ENCODE peak calls at places on chromosome 11, in ten cellular contexts. One of them, this sample, is unnamed.

GRCh38 chr11:61966673-61967176 is 709 bp downstream of the FTH1 start:
- DNase-seq in astrocyte: no peak
- DNase-seq in BE2C: no peak
- DNase-seq in mucosa of descending colon: peak; percentile 60
- DNase-seq in GM23338: peak; percentile 30
- DNase-seq in HL-60: no peak
- DNase-seq in fibroblast of the aortic adventitia: peak; percentile 55
- DNase-seq in uterus: no peak
- DNase-seq in fibroblast of pulmonary artery: peak; percentile 52
- DNase-seq in A549: peak; percentile 51
- DNase-seq in this sample: peak; percentile 36

GRCh38 chr11:82776377-82776776 is 42.7 kb upstream of the FAM181B start:
- DNase-seq in astrocyte: peak; percentile 6
- DNase-seq in BE2C: no peak
- DNase-seq in mucosa of descending colon: no peak
- DNase-seq in GM23338: no peak
- DNase-seq in HL-60: no peak
- DNase-seq in fibroblast of the aortic adventitia: no peak
- DNase-seq in uterus: no peak
- DNase-seq in fibroblast of pulmonary artery: no peak
- DNase-seq in A549: no peak
- DNase-seq in this sample: no peak

GRCh38 chr11:73578786-73579185 is 19.1 kb downstream of the FAM168A start:
- DNase-seq in astrocyte: no peak
- DNase-seq in BE2C: no peak
- DNase-seq in mucosa of descending colon: no peak
- DNase-seq in GM23338: no peak
- DNase-seq in HL-60: peak; percentile 13
- DNase-seq in fibroblast of the aortic adventitia: no peak
- DNase-seq in uterus: no peak
- DNase-seq in fibroblast of pulmonary artery: no peak
- DNase-seq in A549: no peak
- DNase-seq in this sample: peak; percentile 10

GRCh38 chr11:120511116-120511803 is at the start of gene GRIK4:
- DNase-seq in astrocyte: peak; percentile 16
- DNase-seq in BE2C: peak; percentile 92
- DNase-seq in mucosa of descending colon: peak; percentile 83
- DNase-seq in GM23338: peak; percentile 93
- DNase-seq in HL-60: peak; percentile 70
- DNase-seq in fibroblast of the aortic adventitia: peak; percentile 64
- DNase-seq in uterus: peak; percentile 81
- DNase-seq in fibroblast of pulmonary artery: peak; percentile 72
- DNase-seq in A549: peak; percentile 61
- DNase-seq in this sample: peak; percentile 72

GRCh38 chr11:35362571-35362980 is 56.8 kb downstream of the SLC1A2 start:
- DNase-seq in astrocyte: no peak
- DNase-seq in BE2C: no peak
- DNase-seq in mucosa of descending colon: no peak
- DNase-seq in GM23338: peak; percentile 32
- DNase-seq in HL-60: no peak
- DNase-seq in fibroblast of the aortic adventitia: peak; percentile 44
- DNase-seq in uterus: no peak
- DNase-seq in fibroblast of pulmonary artery: no peak
- DNase-seq in A549: no peak
- DNase-seq in this sample: peak; percentile 48

GRCh38 chr11:27471588-27472397 is 797 bp downstream of the LGR4 start:
- DNase-seq in astrocyte: no peak
- DNase-seq in BE2C: peak; percentile 37
- DNase-seq in mucosa of descending colon: peak; percentile 68
- DNase-seq in GM23338: peak; percentile 58
- DNase-seq in HL-60: peak; percentile 35
- DNase-seq in fibroblast of the aortic adventitia: no peak
- DNase-seq in uterus: peak; percentile 28
- DNase-seq in fibroblast of pulmonary artery: peak; percentile 19
- DNase-seq in A549: peak; percentile 38
- DNase-seq in this sample: no peak

GRCh38 chr11:9862981-9863380 is 199.1 kb downstream of the SWAP70 start:
- DNase-seq in astrocyte: no peak
- DNase-seq in BE2C: no peak
- DNase-seq in mucosa of descending colon: no peak
- DNase-seq in GM23338: peak; percentile 53
- DNase-seq in HL-60: peak; percentile 6
- DNase-seq in fibroblast of the aortic adventitia: peak; percentile 49
- DNase-seq in uterus: no peak
- DNase-seq in fibroblast of pulmonary artery: peak; percentile 79
- DNase-seq in A549: peak; percentile 35
- DNase-seq in this sample: peak; percentile 49

GRCh38 chr11:67538823-67539505 is 15.7 kb upstream of the CABP2 start:
- DNase-seq in astrocyte: no peak
- DNase-seq in BE2C: no peak
- DNase-seq in mucosa of descending colon: no peak
- DNase-seq in GM23338: no peak
- DNase-seq in HL-60: no peak
- DNase-seq in fibroblast of the aortic adventitia: no peak
- DNase-seq in uterus: no peak
- DNase-seq in fibroblast of pulmonary artery: no peak
- DNase-seq in A549: no peak
- DNase-seq in this sample: no peak

GRCh38 chr11:112655386-112655785 is 305.8 kb upstream of the NCAM1 start:
- DNase-seq in astrocyte: peak; percentile 86
- DNase-seq in BE2C: peak; percentile 29
- DNase-seq in mucosa of descending colon: peak; percentile 67
- DNase-seq in GM23338: no peak
- DNase-seq in HL-60: no peak
- DNase-seq in fibroblast of the aortic adventitia: peak; percentile 97
- DNase-seq in uterus: peak; percentile 95
- DNase-seq in fibroblast of pulmonary artery: peak; percentile 81
- DNase-seq in A549: no peak
- DNase-seq in this sample: peak; percentile 28

GRCh38 chr11:117874910-117875396 is 1.5 kb downstream of the FXYD6 start:
- DNase-seq in astrocyte: no peak
- DNase-seq in BE2C: no peak
- DNase-seq in mucosa of descending colon: no peak
- DNase-seq in GM23338: no peak
- DNase-seq in HL-60: no peak
- DNase-seq in fibroblast of the aortic adventitia: no peak
- DNase-seq in uterus: no peak
- DNase-seq in fibroblast of pulmonary artery: no peak
- DNase-seq in A549: no peak
- DNase-seq in this sample: no peak

DNA sequence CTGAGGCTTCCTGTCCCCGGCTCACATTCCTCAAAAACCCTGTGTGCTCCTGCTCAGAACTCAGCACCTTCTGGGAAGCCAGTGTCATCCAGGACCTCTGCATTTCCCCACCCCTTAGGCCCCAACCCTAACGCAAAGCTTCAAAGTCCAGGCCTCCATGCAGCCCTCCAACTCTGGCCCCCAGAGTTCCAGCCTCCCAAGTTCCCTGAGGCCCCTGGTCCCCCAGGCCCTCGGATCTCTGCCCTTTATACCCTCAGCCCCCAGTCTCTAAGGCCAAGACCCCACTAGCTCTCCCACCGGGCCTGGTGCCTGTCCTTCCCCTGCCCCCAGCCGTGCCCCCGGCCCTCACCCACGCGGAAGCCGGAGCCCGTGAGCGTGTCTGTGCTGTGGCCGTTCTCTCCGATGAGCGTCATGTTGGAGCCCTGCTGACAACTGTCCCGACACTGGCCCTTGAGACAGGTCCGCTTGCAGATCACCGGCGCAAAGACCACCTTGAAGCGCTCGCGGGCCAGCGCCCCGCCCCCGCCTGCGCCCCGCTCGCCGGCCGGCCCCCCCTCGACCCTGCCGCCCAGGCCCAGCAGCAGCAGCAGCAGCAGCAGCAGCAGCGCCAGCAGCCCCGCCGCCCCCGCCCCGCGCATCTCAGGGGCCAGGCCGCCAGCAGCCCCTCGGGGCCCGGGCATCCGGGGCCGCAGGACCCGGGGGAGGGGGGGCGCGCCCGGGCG is 718 bp downstream of the LTBP3 start:
- DNase-seq in astrocyte: no peak
- DNase-seq in BE2C: no peak
- DNase-seq in mucosa of descending colon: no peak
- DNase-seq in GM23338: no peak
- DNase-seq in HL-60: no peak
- DNase-seq in fibroblast of the aortic adventitia: peak; percentile 35
- DNase-seq in uterus: peak; percentile 40
- DNase-seq in fibroblast of pulmonary artery: peak; percentile 32
- DNase-seq in A549: peak; percentile 48
- DNase-seq in this sample: peak; percentile 32
- H3K4me3 ChIP-seq in astrocyte: peak overlapping the region; percentile 58
- H3K4me3 ChIP-seq in BE2C: peak overlapping the region; percentile 52
- H3K4me3 ChIP-seq in mucosa of descending colon: peak overlapping the region; percentile 17
- H3K4me3 ChIP-seq in GM23338: peak overlapping the region; percentile 72
- H3K4me3 ChIP-seq in HL-60: no peak overlapping the region
- H3K4me3 ChIP-seq in fibroblast of the aortic adventitia: peak overlapping the region; percentile 74
- H3K4me3 ChIP-seq in uterus: peak overlapping the region; percentile 61
- H3K4me3 ChIP-seq in fibroblast of pulmonary artery: peak overlapping the region; percentile 60
- H3K4me3 ChIP-seq in A549: peak overlapping the region; percentile 62
- H3K4me3 ChIP-seq in this sample: peak overlapping the region; percentile 66

GRCh38 chr11:72354356-72355115 is 79.8 kb downstream of the CLPB start:
- DNase-seq in astrocyte: peak; percentile 29
- DNase-seq in BE2C: peak; percentile 78
- DNase-seq in mucosa of descending colon: no peak
- DNase-seq in GM23338: peak; percentile 15
- DNase-seq in HL-60: no peak
- DNase-seq in fibroblast of the aortic adventitia: no peak
- DNase-seq in uterus: no peak
- DNase-seq in fibroblast of pulmonary artery: peak; percentile 16
- DNase-seq in A549: peak; percentile 18
- DNase-seq in this sample: no peak

GRCh38 chr11:72350752-72351151 is 83.6 kb downstream of the CLPB start:
- DNase-seq in astrocyte: no peak
- DNase-seq in BE2C: no peak
- DNase-seq in mucosa of descending colon: no peak
- DNase-seq in GM23338: no peak
- DNase-seq in HL-60: no peak
- DNase-seq in fibroblast of the aortic adventitia: peak; percentile 12
- DNase-seq in uterus: no peak
- DNase-seq in fibroblast of pulmonary artery: peak; percentile 21
- DNase-seq in A549: no peak
- DNase-seq in this sample: peak; percentile 36

GRCh38 chr11:72352859-72353551 is 81.3 kb downstream of the CLPB start:
- DNase-seq in astrocyte: peak; percentile 54
- DNase-seq in BE2C: peak; percentile 91
- DNase-seq in mucosa of descending colon: no peak
- DNase-seq in GM23338: peak; percentile 61
- DNase-seq in HL-60: no peak
- DNase-seq in fibroblast of the aortic adventitia: peak; percentile 52
- DNase-seq in uterus: peak; percentile 59
- DNase-seq in fibroblast of pulmonary artery: peak; percentile 66
- DNase-seq in A549: peak; percentile 10
- DNase-seq in this sample: peak; percentile 72

GRCh38 chr11:72349616-72350218 is 84.6 kb downstream of the CLPB start:
- DNase-seq in astrocyte: no peak
- DNase-seq in BE2C: peak; percentile 98
- DNase-seq in mucosa of descending colon: no peak
- DNase-seq in GM23338: no peak
- DNase-seq in HL-60: no peak
- DNase-seq in fibroblast of the aortic adventitia: peak; percentile 19
- DNase-seq in uterus: no peak
- DNase-seq in fibroblast of pulmonary artery: peak; percentile 14
- DNase-seq in A549: no peak
- DNase-seq in this sample: no peak

GRCh38 chr11:72353861-72354260 is 80.5 kb downstream of the CLPB start:
- DNase-seq in astrocyte: no peak
- DNase-seq in BE2C: peak; percentile 62
- DNase-seq in mucosa of descending colon: no peak
- DNase-seq in GM23338: peak; percentile 62
- DNase-seq in HL-60: no peak
- DNase-seq in fibroblast of the aortic adventitia: no peak
- DNase-seq in uterus: no peak
- DNase-seq in fibroblast of pulmonary artery: peak; percentile 28
- DNase-seq in A549: peak; percentile 31
- DNase-seq in this sample: peak; percentile 32
- TF ChIP-seq CTCF in astrocyte: peak; percentile 5
- TF ChIP-seq CTCF in BE2C: peak; percentile 40
- TF ChIP-seq CTCF in mucosa of descending colon: no peak
- TF ChIP-seq CTCF in GM23338: peak; percentile 52
- TF ChIP-seq CTCF in HL-60: no peak
- TF ChIP-seq CTCF in fibroblast of the aortic adventitia: no peak
- TF ChIP-seq CTCF in uterus: no peak
- TF ChIP-seq CTCF in fibroblast of pulmonary artery: peak; percentile 32
- TF ChIP-seq CTCF in A549: peak; percentile 33
- TF ChIP-seq CTCF in this sample: peak; percentile 31

GRCh38 chr11:2694995-2695939 is 4.5 kb downstream of the KCNQ1OT1 start:
- DNase-seq in astrocyte: no peak
- DNase-seq in BE2C: no peak
- DNase-seq in mucosa of descending colon: no peak
- DNase-seq in GM23338: no peak
- DNase-seq in HL-60: no peak
- DNase-seq in fibroblast of the aortic adventitia: no peak
- DNase-seq in uterus: peak; percentile 2
- DNase-seq in fibroblast of pulmonary artery: no peak
- DNase-seq in A549: no peak
- DNase-seq in this sample: no peak

GRCh38 chr11:2693851-2694261 is 5.9 kb downstream of the KCNQ1OT1 start:
- DNase-seq in astrocyte: no peak
- DNase-seq in BE2C: no peak
- DNase-seq in mucosa of descending colon: no peak
- DNase-seq in GM23338: peak; percentile 56
- DNase-seq in HL-60: no peak
- DNase-seq in fibroblast of the aortic adventitia: no peak
- DNase-seq in uterus: peak; percentile 7
- DNase-seq in fibroblast of pulmonary artery: no peak
- DNase-seq in A549: peak; percentile 10
- DNase-seq in this sample: no peak

GRCh38 chr11:2691991-2692841 is 7.6 kb downstream of the KCNQ1OT1 start:
- DNase-seq in astrocyte: no peak
- DNase-seq in BE2C: no peak
- DNase-seq in mucosa of descending colon: no peak
- DNase-seq in GM23338: peak; percentile 67
- DNase-seq in HL-60: no peak
- DNase-seq in fibroblast of the aortic adventitia: no peak
- DNase-seq in uterus: peak; percentile 20
- DNase-seq in fibroblast of pulmonary artery: no peak
- DNase-seq in A549: no peak
- DNase-seq in this sample: no peak

GRCh38 chr11:2694495-2694894 is 5.3 kb downstream of the KCNQ1OT1 start:
- DNase-seq in astrocyte: no peak
- DNase-seq in BE2C: no peak
- DNase-seq in mucosa of descending colon: no peak
- DNase-seq in GM23338: no peak
- DNase-seq in HL-60: no peak
- DNase-seq in fibroblast of the aortic adventitia: no peak
- DNase-seq in uterus: peak; percentile 3
- DNase-seq in fibroblast of pulmonary artery: no peak
- DNase-seq in A549: no peak
- DNase-seq in this sample: no peak

GRCh38 chr11:2693271-2693833 is 6.4 kb downstream of the KCNQ1OT1 start:
- DNase-seq in astrocyte: no peak
- DNase-seq in BE2C: no peak
- DNase-seq in mucosa of descending colon: no peak
- DNase-seq in GM23338: peak; percentile 98
- DNase-seq in HL-60: no peak
- DNase-seq in fibroblast of the aortic adventitia: no peak
- DNase-seq in uterus: peak; percentile 6
- DNase-seq in fibroblast of pulmonary artery: no peak
- DNase-seq in A549: no peak
- DNase-seq in this sample: no peak
- H3K4me3 ChIP-seq in astrocyte: no peak overlapping the region
- H3K4me3 ChIP-seq in BE2C: no peak overlapping the region
- H3K4me3 ChIP-seq in mucosa of descending colon: no peak overlapping the region
- H3K4me3 ChIP-seq in GM23338: peak overlapping the region; percentile 38
- H3K4me3 ChIP-seq in HL-60: no peak overlapping the region
- H3K4me3 ChIP-seq in fibroblast of the aortic adventitia: no peak overlapping the region
- H3K4me3 ChIP-seq in uterus: no peak overlapping the region
- H3K4me3 ChIP-seq in fibroblast of pulmonary artery: no peak overlapping the region
- H3K4me3 ChIP-seq in A549: no peak overlapping the region
- H3K4me3 ChIP-seq in this sample: no peak overlapping the region

GRCh38 chr11:102317768-102318103 is 452 bp downstream of the BIRC3 start:
- DNase-seq in astrocyte: no peak
- DNase-seq in BE2C: no peak
- DNase-seq in mucosa of descending colon: no peak
- DNase-seq in GM23338: no peak
- DNase-seq in HL-60: no peak
- DNase-seq in fibroblast of the aortic adventitia: peak; percentile 17
- DNase-seq in uterus: no peak
- DNase-seq in fibroblast of pulmonary artery: no peak
- DNase-seq in A549: no peak
- DNase-seq in this sample: no peak
- TF ChIP-seq CTCF in astrocyte: no peak
- TF ChIP-seq CTCF in BE2C: no peak
- TF ChIP-seq CTCF in mucosa of descending colon: no peak
- TF ChIP-seq CTCF in GM23338: no peak
- TF ChIP-seq CTCF in HL-60: no peak
- TF ChIP-seq CTCF in fibroblast of the aortic adventitia: no peak
- TF ChIP-seq CTCF in uterus: no peak
- TF ChIP-seq CTCF in fibroblast of pulmonary artery: no peak
- TF ChIP-seq CTCF in A549: no peak
- TF ChIP-seq CTCF in this sample: no peak